ENCODE peak calls at places on chromosomes 7 and 10, in nine cellular contexts. W is NCI-H1092; U is adipocyte; Q is H1; E is esophagus squamous epithelium; Z is MM.1S; H is activated T-cell treated with anti-CD3 and anti-CD28 coated beads, Interleukin-2, amount 50 U/mL, for 24 hours; C is HT1080; M is hippocampal formation. K is an unnamed sample.

GRCh38 chr10:33143160-33143728 is 185.2 kb upstream of the ITGB1 start:
- DNase-seq in W (no peak), U (peak), Q (no peak), E (no peak), Z (no peak), H (peak), C (peak), M (no peak), K (peak)

GRCh38 chr10:66928000-66928770 is 2.3 kb downstream of the LRRTM3 start:
- DNase-seq in W (no peak), U (peak), Q (no peak), E (no peak), Z (no peak), H (no peak), C (no peak), M (peak), K (no peak)

GRCh38 chr10:87618470-87619423 is 40.9 kb upstream of the PAPSS2 start:
- DNase-seq in W (peak), U (no peak), Q (no peak), E (no peak), Z (no peak), H (no peak), C (no peak), M (no peak), K (no peak)

GRCh38 chr7:39650676-39651075 is 27.3 kb downstream of the RALA start:
- DNase-seq in W (no peak), U (peak), Q (no peak), E (no peak), Z (no peak), H (no peak), C (peak), M (peak), K (no peak)

GRCh38 chr7:15972767-15973362 is 286.4 kb upstream of the MEOX2 start:
- DNase-seq in W (no peak), U (peak), Q (no peak), E (no peak), Z (no peak), H (no peak), C (peak), M (no peak), K (no peak)

GRCh38 chr10:33085313-33085833 is 127.3 kb upstream of the ITGB1 start:
- DNase-seq in W (no peak), U (no peak), Q (no peak), E (no peak), Z (no peak), H (no peak), C (no peak), M (no peak), K (no peak)

GRCh38 chr7:105691029-105691691 is 109.9 kb upstream of the EFCAB10 start:
- DNase-seq in W (no peak), U (peak), Q (no peak), E (no peak), Z (peak), H (peak), C (peak), M (no peak), K (no peak)

GRCh38 chr7:30182186-30182585 is 47.4 kb downstream of the MTURN start:
- DNase-seq in W (no peak), U (no peak), Q (no peak), E (no peak), Z (no peak), H (no peak), C (no peak), M (no peak), K (no peak)

GRCh38 chr7:130273081-130273699 is 6.5 kb downstream of the CPA2 start:
- DNase-seq in W (peak), U (no peak), Q (peak), E (no peak), Z (no peak), H (no peak), C (no peak), M (no peak), K (peak)

GRCh38 chr7:46775020-46775419 is 806.9 kb downstream of the TNS3 start:
- DNase-seq in W (no peak), U (no peak), Q (no peak), E (no peak), Z (no peak), H (no peak), C (no peak), M (no peak), K (no peak)

GRCh38 chr10:110273474-110273873 is 31.2 kb downstream of the SMNDC1 start:
- DNase-seq in W (no peak), U (peak), Q (no peak), E (no peak), Z (no peak), H (no peak), C (peak), M (peak), K (peak)

GRCh38 chr10:124250506-124250905 is 157.1 kb upstream of the CHST15 start:
- DNase-seq in W (no peak), U (no peak), Q (no peak), E (no peak), Z (no peak), H (no peak), C (no peak), M (no peak), K (no peak)

GRCh38 chr10:76717141-76717540 is 920.5 kb downstream of the KCNMA1 start:
- DNase-seq in W (no peak), U (peak), Q (no peak), E (no peak), Z (no peak), H (no peak), C (peak), M (no peak), K (peak)

GRCh38 chr10:71685554-71686202 is 33.9 kb downstream of the C10orf105 start:
- DNase-seq in W (no peak), U (no peak), Q (no peak), E (no peak), Z (no peak), H (no peak), C (no peak), M (no peak), K (no peak)

GRCh38 chr10:132671171-132672154 is 114.5 kb downstream of the NKX6-2 start:
- DNase-seq in W (no peak), U (no peak), Q (no peak), E (no peak), Z (no peak), H (no peak), C (no peak), M (no peak), K (no peak)

GRCh38 chr7:132771301-132771730 is 195.0 kb upstream of the PLXNA4 start:
- DNase-seq in W (no peak), U (peak), Q (no peak), E (no peak), Z (no peak), H (peak), C (no peak), M (no peak), K (no peak)

GRCh38 chr7:144720139-144720538 is 115.7 kb downstream of the TPK1 start:
- DNase-seq in W (no peak), U (no peak), Q (no peak), E (no peak), Z (no peak), H (no peak), C (peak), M (no peak), K (peak)

GRCh38 chr7:152336754-152337368 is 98.9 kb downstream of the KMT2C start:
- DNase-seq in W (peak), U (peak), Q (no peak), E (no peak), Z (peak), H (peak), C (peak), M (peak), K (peak)

GRCh38 chr7:371119-371778 is 81.3 kb downstream of the FOXL3 start:
- DNase-seq in W (no peak), U (no peak), Q (no peak), E (no peak), Z (no peak), H (peak), C (no peak), M (no peak), K (no peak)

GRCh38 chr7:64045301-64046040 is at the start of gene ZNF727:
- DNase-seq in W (peak), U (no peak), Q (no peak), E (no peak), Z (peak), H (peak), C (no peak), M (peak), K (no peak)

GRCh38 chr7:48872548-48872947 is 51.8 kb upstream of the CDC14C start:
- DNase-seq in W (no peak), U (no peak), Q (no peak), E (no peak), Z (no peak), H (no peak), C (no peak), M (no peak), K (no peak)

GRCh38 chr10:122551450-122551849 is 9.1 kb upstream of the DMBT1 start:
- DNase-seq in W (no peak), U (no peak), Q (no peak), E (no peak), Z (no peak), H (peak), C (no peak), M (peak), K (no peak)

GRCh38 chr10:114682121-114682520 is 24.0 kb upstream of the ABLIM1 start:
- DNase-seq in W (no peak), U (no peak), Q (no peak), E (no peak), Z (no peak), H (no peak), C (no peak), M (no peak), K (no peak)

GRCh38 chr7:128352138-128352537 is 8.4 kb upstream of the RBM28 start:
- DNase-seq in W (peak), U (peak), Q (peak), E (no peak), Z (no peak), H (peak), C (no peak), M (no peak), K (no peak)